ENCODE peak calls at places on chromosomes 4 and X, in five cellular contexts. X, D, T, F and W are unnamed samples.

GRCh38 chrX:11352296-11352741 is 59.1 kb downstream of the AMELX start:
- DNase-seq in X (no peak), D (no peak), F (no peak), T (no peak), W (no peak)

GRCh38 chr4:169293343-169294176 is 22.8 kb upstream of the SH3RF1 start:
- DNase-seq in X (no peak), D (no peak), F (no peak), T (no peak), W (no peak)

GRCh38 chrX:47746446-47746845 is 87.5 kb upstream of the UXT start:
- DNase-seq in F (no peak), D (no peak), X (no peak), T (no peak), W (no peak)

GRCh38 chrX:2474280-2474962 is 26.4 kb downstream of the DHRSX start:
- DNase-seq in F (no peak), T (no peak), X (no peak), D (no peak), W (no peak)

GRCh38 chr4:159926871-159927270 is 824.0 kb downstream of the RAPGEF2 start:
- DNase-seq in X (no peak), T (no peak), F (no peak), D (no peak), W (no peak)

GRCh38 chr4:121551271-121551670 is 145.5 kb downstream of the ANXA5 start:
- DNase-seq in F (no peak), T (no peak), X (no peak), D (no peak), W (no peak)

GRCh38 chr4:5887011-5887360 is 5.9 kb downstream of the CRMP1 start:
- DNase-seq in X (no peak), D (no peak), T (no peak), F (no peak), W (no peak)

GRCh38 chr4:89563431-89563830 is 255.8 kb upstream of the GPRIN3 start:
- DNase-seq in F (no peak), X (no peak), T (no peak), D (no peak), W (no peak)

GRCh38 chrX:10208953-10209352 is 52.2 kb downstream of the CLCN4 start:
- DNase-seq in T (no peak), X (no peak), F (no peak), D (no peak), W (no peak)

GRCh38 chr4:186167605-186168004 is 23.8 kb upstream of the CYP4V2 start:
- DNase-seq in D (no peak), F (no peak), X (no peak), T (no peak), W (no peak)

GRCh38 chr4:150874386-150875226 is 140.5 kb downstream of the LRBA start:
- DNase-seq in F (no peak), X (no peak), D (no peak), T (no peak), W (peak; percentile 25)

GRCh38 chr4:111736516-111736915 is 408.7 kb upstream of the FAM241A start:
- DNase-seq in D (no peak), X (no peak), F (no peak), T (no peak), W (no peak)

GRCh38 chr4:185817403-185817818 is 5.4 kb upstream of the SORBS2 start:
- DNase-seq in X (no peak), T (no peak), F (no peak), D (no peak), W (no peak)

GRCh38 chr4:10129196-10130185 is 12.9 kb upstream of the WDR1 start:
- DNase-seq in F (no peak), D (no peak), X (no peak), T (no peak), W (peak; percentile 23)

GRCh38 chrX:150226223-150226965 is 136.7 kb upstream of the MAMLD1 start:
- DNase-seq in F (no peak), X (no peak), T (no peak), D (no peak), W (no peak)

GRCh38 chrX:118974088-118974907 is at the start of gene LONRF3:
- DNase-seq in F (peak; percentile 54), D (peak; percentile 72), X (peak; percentile 77), T (peak; percentile 41), W (peak; percentile 85)

GRCh38 chr4:89121711-89122387 is 10.5 kb downstream of the TIGD2 start:
- DNase-seq in T (no peak), F (no peak), X (no peak), D (no peak), W (no peak)

GRCh38 chrX:113512700-113513395 is 672.2 kb upstream of the AMOT start:
- DNase-seq in T (no peak), F (no peak), D (no peak), X (no peak), W (no peak)

GRCh38 chr4:88600129-88600849 is 8.0 kb downstream of the HERC3 start:
- DNase-seq in D (no peak), F (no peak), T (no peak), X (no peak), W (no peak)

GRCh38 chrX:134870419-134870818 is 120.4 kb upstream of the SMIM10 start:
- DNase-seq in D (no peak), X (no peak), F (no peak), T (no peak), W (no peak)

GRCh38 chrX:84155938-84156337 is 32.1 kb downstream of the RPS6KA6 start:
- DNase-seq in T (no peak), F (no peak), X (no peak), D (no peak), W (no peak)

GRCh38 chrX:112840382-112841113 is at the start of gene AMOT:
- DNase-seq in D (peak; percentile 58), X (peak; percentile 79), T (peak; percentile 51), F (peak; percentile 59), W (peak; percentile 69)

GRCh38 chr4:1542516-1543320 is 136.5 kb upstream of the NKX1-1 start:
- DNase-seq in X (peak; percentile 9), T (no peak), F (no peak), D (no peak), W (no peak)

GRCh38 chr4:68591204-68591603 is 15.1 kb upstream of the UGT2B17 start:
- DNase-seq in T (no peak), X (no peak), F (no peak), D (no peak), W (no peak)